ENCODE peak calls at places on chromosome 13, in ten cellular contexts. I, N, U, P, R, K, J, S, T and C are unnamed samples.

GRCh38 chr13:92473736-92474465 is 752.7 kb upstream of the GPC6 start:
- DNase-seq in I (no peak), R (no peak), P (no peak), S (no peak), K (no peak), N (no peak), U (no peak), J (no peak), T (no peak), C (no peak)

GRCh38 chr13:98143601-98144500 is 957 bp downstream of the FARP1 start:
- DNase-seq in I (peak), U (peak), N (no peak), T (no peak), K (peak), R (no peak), P (no peak), S (no peak), J (peak), C (peak)

GRCh38 chr13:73059460-73060250 is 850 bp downstream of the KLF5 start:
- DNase-seq in I (peak), P (peak), K (peak), T (peak), U (peak), J (peak), S (peak), N (peak), R (peak), C (no peak)

GRCh38 chr13:49388256-49388655 is 55.6 kb downstream of the CAB39L start:
- DNase-seq in U (no peak), J (no peak), R (no peak), I (no peak), T (no peak), N (no peak), S (no peak), K (no peak), P (no peak), C (no peak)

GRCh38 chr13:44465318-44465717 is 91.7 kb downstream of the SERP2 start:
- DNase-seq in U (no peak), K (no peak), N (no peak), I (no peak), T (no peak), P (no peak), J (no peak), R (no peak), S (no peak), C (no peak)

GRCh38 chr13:73018336-73018735 is 40.5 kb upstream of the KLF5 start:
- DNase-seq in S (no peak), J (peak), U (no peak), N (no peak), I (no peak), T (no peak), P (no peak), R (no peak), K (no peak), C (no peak)

GRCh38 chr13:77729502-77730221 is 32.2 kb downstream of the SLAIN1 start:
- DNase-seq in N (no peak), R (no peak), I (no peak), K (no peak), S (no peak), T (no peak), J (no peak), U (no peak), P (no peak), C (no peak)

GRCh38 chr13:30004204-30004603 is 153.8 kb upstream of the UBL3 start:
- DNase-seq in S (no peak), J (no peak), K (no peak), R (no peak), N (no peak), T (no peak), P (no peak), I (no peak), U (no peak), C (peak)

GRCh38 chr13:111905609-111905945 is 161.4 kb upstream of the SOX1 start:
- DNase-seq in U (no peak), R (no peak), N (no peak), J (no peak), S (no peak), I (no peak), T (no peak), P (no peak), K (no peak), C (no peak)

GRCh38 chr13:50707533-50708096 is 135.9 kb downstream of the DLEU7 start:
- DNase-seq in N (no peak), R (no peak), U (no peak), S (no peak), I (no peak), P (no peak), J (no peak), T (no peak), K (no peak), C (no peak)

GRCh38 chr13:75636339-75637095 is 387 bp downstream of the LMO7 start:
- DNase-seq in R (peak), K (peak), N (peak), U (no peak), J (peak), P (peak), T (no peak), S (no peak), I (peak), C (peak)

GRCh38 chr13:108958013-108958376 is 328.6 kb downstream of the MYO16 start:
- DNase-seq in T (no peak), P (no peak), S (no peak), I (no peak), N (no peak), K (no peak), J (no peak), R (no peak), U (no peak), C (no peak)